ENCODE peak calls at places on chromosomes 11 and 22, in five cellular contexts. S is stimulated activated CD4-positive, alpha-beta T cell treated with anti-CD3 and anti-CD28 coated beads, Interleukin-4, amount 100 ng/mL, for 24 hours; Q is stimulated activated CD8-positive, alpha-beta memory T cell treated with anti-CD3 and anti-CD28 coated beads, Interleukin-15, amount 100 ng/mL, for 4 hours; R is activated CD4-positive, alpha-beta T cell treated with anti-CD3 and anti-CD28 coated beads for 24 hours; P is NCI-H1930. C is an unnamed sample.

GRCh38 chr11:65861533-65862183 is 1.4 kb downstream of the MUS81 start:
- DNase-seq in S (no peak), Q (no peak), R (no peak), P (no peak), C (no peak)

GRCh38 chr11:3087821-3088800 is 30.9 kb upstream of the CARS1 start:
- DNase-seq in S (no peak), Q (no peak), R (no peak), P (no peak), C (no peak)

GRCh38 chr22:46064236-46064965 is 85.9 kb upstream of the PPARA start:
- DNase-seq in S (no peak), Q (no peak), R (no peak), P (no peak), C (no peak)

GRCh38 chr11:128867277-128867676 is at the start of gene KCNJ1:
- DNase-seq in S (no peak), Q (no peak), R (no peak), P (no peak), C (no peak)

GRCh38 chr22:46416537-46417267 is 81.2 kb downstream of the TRMU start:
- DNase-seq in S (no peak), Q (no peak), R (no peak), P (no peak), C (no peak)

GRCh38 chr11:91730071-91730470 is 494.5 kb upstream of the FAT3 start:
- DNase-seq in S (no peak), Q (no peak), R (no peak), P (no peak), C (no peak)

GRCh38 chr11:76835928-76836612 is 24.6 kb upstream of the ACER3 start:
- DNase-seq in S (no peak), Q (no peak), R (no peak), P (no peak), C (no peak)

GRCh38 chr22:31752096-31752847 is 1.5 kb upstream of the DEPDC5 start:
- DNase-seq in S (no peak), Q (no peak), R (no peak), P (no peak), C (no peak)

GRCh38 chr11:105611414-105611813 is 1.5 kb downstream of the GRIA4 start:
- DNase-seq in S (no peak), Q (no peak), R (no peak), P (no peak), C (no peak)

GRCh38 chr22:17734197-17734596 is 40.1 kb downstream of the BID start:
- DNase-seq in S (peak), Q (no peak), R (no peak), P (no peak), C (no peak)